ENCODE peak calls at places on chromosomes 7 and 10, in five cellular contexts. U is nephron progenitor cell, K is heart right ventricle, V is AG09309, X is tibial nerve. F is an unnamed sample.

GRCh38 chr10:84352251-84352842 is 24.0 kb downstream of the CCSER2 start:
- DNase-seq in U (peak), K (peak), V (no peak), X (no peak), F (no peak)

GRCh38 chr7:100791881-100792666 is 35.2 kb downstream of the EPHB4 start:
- DNase-seq in U (no peak), K (no peak), V (no peak), X (no peak), F (no peak)

GRCh38 chr10:85863301-85864172 is 503.1 kb downstream of the GRID1 start:
- DNase-seq in U (no peak), K (no peak), V (no peak), X (no peak), F (no peak)

GRCh38 chr7:66088861-66089838 is 13.5 kb downstream of the ASL start:
- DNase-seq in U (no peak), K (no peak), V (no peak), X (no peak), F (no peak)

GRCh38 chr7:157312941-157313340 is 23.9 kb upstream of the DNAJB6 start:
- DNase-seq in U (no peak), K (no peak), V (no peak), X (no peak), F (no peak)

GRCh38 chr7:98754041-98754479 is 115.8 kb downstream of the TMEM130 start:
- DNase-seq in U (no peak), K (no peak), V (no peak), X (no peak), F (no peak)

GRCh38 chr7:96026606-96027005 is 254.3 kb downstream of the DYNC1I1 start:
- DNase-seq in U (no peak), K (no peak), V (peak), X (no peak), F (no peak)

GRCh38 chr10:90920986-90921643 is at the start of gene ANKRD1:
- DNase-seq in U (no peak), K (peak), V (peak), X (no peak), F (no peak)

GRCh38 chr10:47458466-47459154 is 25.3 kb downstream of the ANXA8 start:
- DNase-seq in U (no peak), K (no peak), V (peak), X (no peak), F (no peak)

GRCh38 chr10:92239600-92240288 is 51.1 kb downstream of the CPEB3 start:
- DNase-seq in U (peak), K (peak), V (no peak), X (peak), F (no peak)

GRCh38 chr10:13158401-13158800 is 3.0 kb upstream of the MCM10 start:
- DNase-seq in U (peak), K (no peak), V (no peak), X (no peak), F (no peak)

GRCh38 chr10:69837261-69837660 is 35.6 kb downstream of the COL13A1 start:
- DNase-seq in U (no peak), K (no peak), V (no peak), X (no peak), F (no peak)

GRCh38 chr7:134768243-134768642 is 11.2 kb upstream of the CALD1 start:
- DNase-seq in U (no peak), K (no peak), V (no peak), X (no peak), F (no peak)
- TF ChIP-seq CTCF in U (no peak), K (no peak), V (no peak), X (no peak), F (no peak)

DNA sequence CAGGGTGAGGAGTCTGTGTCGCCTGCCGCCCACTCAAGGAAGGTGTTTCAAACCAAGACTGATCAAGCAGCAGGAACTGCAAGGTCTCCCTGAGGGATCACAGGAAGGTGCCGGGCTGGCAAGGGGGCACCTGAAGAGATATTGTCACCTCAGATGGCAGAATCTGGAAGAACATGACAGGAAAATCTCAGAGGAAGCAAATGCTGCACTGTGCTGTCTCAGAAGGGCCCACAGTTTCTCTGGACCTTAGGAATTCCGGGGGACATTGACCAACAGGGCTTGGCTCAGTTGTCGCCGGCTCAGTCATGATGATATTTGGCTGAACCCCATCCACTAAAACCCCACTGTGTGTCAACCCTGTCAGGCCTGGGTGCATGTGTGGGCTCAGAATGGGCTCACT is 31.9 kb upstream of the GPR26 start:
- DNase-seq in U (no peak), K (no peak), V (no peak), X (no peak), F (no peak)
- TF ChIP-seq CTCF in U (no peak), K (no peak), V (no peak), X (no peak), F (no peak)

GRCh38 chr10:48701139-48701901 is 16.6 kb downstream of the WDFY4 start:
- DNase-seq in U (no peak), K (no peak), V (no peak), X (no peak), F (no peak)
- TF ChIP-seq CTCF in U (no peak), K (no peak), V (no peak), X (no peak), F (no peak)

DNA sequence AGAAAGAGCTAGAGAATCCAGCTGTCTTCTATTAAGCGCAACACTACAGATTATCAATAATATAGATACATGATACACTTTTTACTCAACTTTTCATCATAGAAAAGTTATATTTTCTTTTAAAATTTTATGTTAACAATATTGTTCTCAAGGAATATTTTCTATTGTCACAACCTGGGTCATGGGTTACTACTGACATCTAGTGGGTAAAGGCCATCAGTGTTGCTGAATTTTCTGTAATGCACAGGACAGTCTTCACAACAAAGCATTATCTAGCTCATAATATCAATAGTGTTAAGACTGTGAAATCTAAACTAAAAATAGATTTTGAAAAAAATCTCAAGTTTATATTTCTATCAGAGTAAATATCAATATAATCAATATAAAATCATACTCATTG is 209.8 kb downstream of the ZNF33B start:
- DNase-seq in U (no peak), K (no peak), V (no peak), X (no peak), F (no peak)
- TF ChIP-seq CTCF in U (no peak), K (peak), V (peak), X (peak), F (peak)